ENCODE peak calls at places on chromosomes 1 and 21, in ten cellular contexts. X, K, L, W, F, Q, I, N, P and R are unnamed samples.

GRCh38 chr1:2783435-2784397 is 17.8 kb downstream of the TTC34 start:
- DNase-seq in I (no peak), N (no peak), L (no peak), F (peak), K (no peak), W (no peak), X (peak), P (peak), Q (no peak), R (peak)

GRCh38 chr1:156868341-156868740 is 7.7 kb downstream of the NTRK1 start:
- DNase-seq in N (no peak), L (no peak), Q (no peak), I (no peak), X (no peak), P (no peak), K (no peak), F (no peak), W (no peak), R (no peak)

GRCh38 chr1:58502519-58502918 is 44.0 kb downstream of the OMA1 start:
- DNase-seq in W (no peak), N (no peak), Q (no peak), K (no peak), P (no peak), L (no peak), I (no peak), X (no peak), F (no peak), R (no peak)

GRCh38 chr1:225556694-225557093 is 96.2 kb downstream of the ENAH start:
- DNase-seq in K (no peak), P (no peak), W (no peak), X (no peak), Q (no peak), L (no peak), N (no peak), I (no peak), F (no peak), R (no peak)

GRCh38 chr1:14064649-14065442 is 364.9 kb downstream of the PRDM2 start:
- DNase-seq in L (no peak), I (no peak), F (no peak), W (no peak), K (no peak), N (no peak), P (no peak), Q (no peak), X (no peak), R (no peak)

GRCh38 chr1:88876573-88877335 is 14.6 kb downstream of the GTF2B start:
- DNase-seq in K (no peak), X (no peak), W (no peak), P (no peak), N (peak), L (peak), F (no peak), Q (no peak), I (no peak), R (no peak)

GRCh38 chr1:117653195-117653594 is 47.3 kb downstream of the TENT5C start:
- DNase-seq in P (no peak), N (no peak), F (no peak), X (no peak), Q (no peak), I (no peak), K (no peak), W (no peak), L (no peak), R (no peak)

GRCh38 chr1:51330331-51331201 is at the start of gene TTC39A:
- DNase-seq in N (no peak), W (no peak), L (no peak), I (no peak), P (no peak), K (no peak), Q (no peak), F (no peak), X (no peak), R (no peak)

GRCh38 chr1:111553199-111553598 is 49.8 kb upstream of the ADORA3 start:
- DNase-seq in P (no peak), L (peak), I (peak), Q (no peak), X (no peak), F (no peak), K (peak), W (no peak), N (peak), R (no peak)

GRCh38 chr21:33541105-33541711 is 709 bp downstream of the GART start:
- DNase-seq in I (peak), L (peak), X (no peak), K (peak), N (peak), W (peak), Q (no peak), F (no peak), P (no peak), R (no peak)

GRCh38 chr1:246875041-246876026 is 56.4 kb downstream of the AHCTF1 start:
- DNase-seq in W (no peak), L (peak), I (peak), P (no peak), K (peak), Q (no peak), F (no peak), N (peak), X (no peak), R (no peak)

GRCh38 chr21:35232545-35233176 is 183.6 kb upstream of the RUNX1 start:
- DNase-seq in L (peak), X (no peak), N (peak), W (peak), F (no peak), Q (no peak), I (peak), K (peak), P (no peak), R (no peak)

GRCh38 chr1:59408608-59409007 is 111.7 kb downstream of the FGGY start:
- DNase-seq in X (no peak), Q (no peak), K (peak), I (no peak), L (peak), F (no peak), N (peak), P (no peak), W (no peak), R (no peak)

GRCh38 chr1:1989102-1989542 is 14.5 kb downstream of the CFAP74 start:
- DNase-seq in I (peak), P (no peak), Q (no peak), W (no peak), L (peak), X (no peak), N (no peak), F (no peak), K (peak), R (no peak)

GRCh38 chr21:36127250-36127904 is 7.5 kb upstream of the CBR3 start:
- DNase-seq in N (no peak), Q (no peak), I (no peak), F (no peak), K (no peak), P (no peak), L (no peak), W (no peak), X (no peak), R (no peak)

GRCh38 chr1:245742891-245743290 is 588.1 kb downstream of the KIF26B start:
- DNase-seq in F (no peak), W (no peak), P (no peak), X (no peak), I (no peak), N (peak), K (peak), Q (no peak), L (no peak), R (no peak)

GRCh38 chr1:44289530-44289929 is 65.5 kb downstream of the ERI3 start:
- DNase-seq in W (no peak), I (no peak), N (no peak), P (no peak), X (no peak), Q (no peak), F (no peak), L (no peak), K (no peak), R (no peak)
- TF ChIP-seq CTCF in W (no peak), I (no peak), N (no peak), P (no peak), X (no peak), Q (no peak), F (no peak), L (no peak), K (no peak), R (no peak)

GRCh38 chr1:71521655-71522264 is 440.9 kb upstream of the ZRANB2 start:
- DNase-seq in I (peak), F (no peak), X (peak), N (peak), P (no peak), Q (no peak), K (peak), L (peak), W (peak), R (no peak)
- TF ChIP-seq CTCF in I (peak), F (peak), X (no peak), N (peak), P (no peak), Q (peak), K (peak), L (peak), W (peak), R (peak)

GRCh38 chr1:214454619-214455396 is 96.6 kb downstream of the PTPN14 start:
- DNase-seq in I (peak), L (peak), P (no peak), Q (no peak), N (peak), W (no peak), X (no peak), F (no peak), K (peak), R (no peak)

GRCh38 chr1:214451591-214451990 is 99.8 kb downstream of the PTPN14 start:
- DNase-seq in F (no peak), N (peak), L (no peak), P (no peak), K (peak), Q (no peak), X (no peak), W (no peak), I (peak), R (no peak)

GRCh38 chr1:214453109-214453722 is 98.2 kb downstream of the PTPN14 start:
- DNase-seq in Q (no peak), I (peak), P (no peak), L (peak), W (no peak), N (peak), X (no peak), F (no peak), K (peak), R (no peak)

GRCh38 chr1:214449371-214449770 is 102.0 kb downstream of the PTPN14 start:
- DNase-seq in K (no peak), Q (no peak), L (no peak), W (peak), P (no peak), F (no peak), N (no peak), I (no peak), X (no peak), R (no peak)

DNA sequence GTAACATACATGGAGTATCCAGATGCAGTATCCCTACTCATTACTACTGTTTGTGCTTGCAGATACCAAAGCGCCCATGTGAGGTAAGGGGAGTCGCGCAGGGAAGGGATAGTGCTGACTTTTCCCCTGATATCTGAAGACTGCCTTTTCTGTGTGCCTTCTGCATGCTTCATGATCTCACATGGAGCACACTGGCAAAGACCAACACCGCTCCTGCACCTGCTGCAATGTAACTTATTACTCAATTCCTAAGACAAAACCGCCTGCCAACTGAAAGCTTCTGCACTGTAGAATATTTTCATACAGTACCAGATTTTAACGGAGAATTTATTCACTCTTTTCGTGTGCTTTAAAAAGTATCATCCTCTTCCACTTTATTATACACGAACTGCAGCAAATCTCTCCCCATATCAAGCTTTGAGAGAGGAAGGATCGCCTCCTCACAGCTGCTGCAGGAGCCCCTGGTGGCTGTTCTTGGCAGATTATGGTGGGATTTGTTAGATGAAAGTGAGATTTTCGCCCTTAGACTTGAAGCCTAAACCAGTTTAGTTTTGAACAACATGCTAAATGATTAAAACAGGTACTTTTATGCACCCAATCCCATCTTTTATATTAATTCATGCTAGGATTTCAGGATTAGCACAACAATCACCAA is 99.1 kb downstream of the PTPN14 start:
- DNase-seq in K (no peak), N (no peak), I (no peak), F (no peak), L (no peak), Q (no peak), X (no peak), W (no peak), P (no peak), R (no peak)
- TF ChIP-seq CTCF in K (no peak), N (peak), I (peak), F (no peak), L (no peak), Q (no peak), X (no peak), W (no peak), P (no peak), R (peak)

DNA sequence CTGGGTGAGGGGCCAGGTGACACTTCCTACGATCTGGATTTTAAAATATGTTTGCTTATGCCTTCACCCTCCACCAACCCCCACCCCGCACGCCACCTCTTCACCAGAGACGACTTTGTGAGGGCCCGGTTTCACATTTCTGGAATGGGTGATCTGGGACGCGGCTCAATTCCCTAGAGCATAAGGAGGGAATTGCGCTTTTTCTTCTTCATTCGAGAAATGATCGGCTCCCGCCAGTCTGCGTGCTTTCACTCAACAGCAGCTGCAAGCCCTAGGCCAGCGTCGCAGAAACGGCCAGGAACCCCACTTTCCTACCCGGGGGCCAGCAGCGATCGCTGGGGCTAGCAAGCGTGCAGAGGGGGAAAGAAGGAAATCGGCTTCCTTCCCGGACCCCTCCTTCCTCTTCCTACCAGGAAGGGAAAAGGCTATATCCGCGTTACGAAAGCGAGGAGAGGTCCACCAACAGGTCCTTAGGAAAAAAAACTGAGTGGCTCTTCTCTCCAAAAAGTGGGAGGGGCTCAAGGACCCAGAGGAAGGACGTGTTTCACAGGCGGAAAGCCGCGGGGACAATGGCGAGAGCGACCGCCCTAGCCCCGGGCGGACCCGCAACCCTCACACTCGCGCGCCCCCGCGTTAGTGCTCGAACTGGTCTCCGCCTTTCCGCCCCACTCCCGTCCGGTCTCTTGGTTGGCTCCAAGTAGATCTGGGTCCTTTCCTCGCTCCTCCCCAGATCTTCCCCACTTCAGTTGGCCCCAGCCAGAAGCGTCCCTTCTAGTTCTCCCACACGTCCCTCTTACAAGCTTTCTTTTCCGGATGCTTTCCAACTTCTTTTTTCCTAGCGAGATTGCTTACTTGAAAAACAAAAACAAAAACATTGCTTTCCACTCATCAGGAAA is 1.1 kb upstream of the ADAMTS1 start:
- DNase-seq in X (peak), N (peak), F (peak), P (no peak), Q (peak), I (peak), L (peak), K (peak), W (peak), R (no peak)
- TF ChIP-seq CTCF in X (peak), N (peak), F (peak), P (no peak), Q (no peak), I (peak), L (peak), K (peak), W (no peak), R (no peak)

GRCh38 chr21:39037807-39038405 is 145.3 kb downstream of the PSMG1 start:
- DNase-seq in X (no peak), K (no peak), F (no peak), Q (no peak), W (no peak), N (no peak), P (no peak), L (peak), I (peak), R (no peak)
- TF ChIP-seq CTCF in X (no peak), K (peak), F (peak), Q (no peak), W (no peak), N (no peak), P (no peak), L (no peak), I (no peak), R (no peak)

GRCh38 chr1:206761369-206761768 is 9.2 kb upstream of the IL19 start:
- DNase-seq in I (no peak), P (no peak), X (no peak), N (peak), K (no peak), W (no peak), Q (no peak), L (no peak), F (no peak), R (no peak)
- TF ChIP-seq CTCF in I (peak), P (no peak), X (no peak), N (peak), K (peak), W (no peak), Q (no peak), L (peak), F (no peak), R (no peak)

GRCh38 chr1:53381790-53382401 is 54.0 kb upstream of the LRP8 start:
- DNase-seq in I (peak), L (peak), K (peak), X (no peak), N (peak), P (no peak), Q (peak), W (peak), F (no peak), R (no peak)
- TF ChIP-seq CTCF in I (no peak), L (no peak), K (no peak), X (no peak), N (no peak), P (no peak), Q (no peak), W (no peak), F (no peak), R (no peak)